ENCODE peak calls at places on chromosome 1, in nine cellular contexts. E is GM12865; B is heart right ventricle; F is natural killer cell; T is CD4-positive, alpha-beta T cell; S is GM23338; O is nephron progenitor cell; Q is mammary epithelial cell; R is OCI-LY7. K is an unnamed sample.

GRCh38 chr1:246602194-246602593 is 35.9 kb downstream of the CNST start:
- DNase-seq in E (peak; percentile 17), B (no peak), F (no peak), T (no peak), S (no peak), O (no peak), Q (no peak), R (no peak), K (no peak)

GRCh38 chr1:40829631-40830245 is 32.4 kb downstream of the CITED4 start:
- DNase-seq in E (no peak), B (no peak), F (no peak), T (no peak), S (no peak), O (no peak), Q (no peak), R (no peak), K (no peak)

GRCh38 chr1:52403566-52404115 is 582 bp downstream of the ORC1 start:
- DNase-seq in E (peak; percentile 84), B (no peak), F (peak; percentile 33), T (peak; percentile 33), S (peak; percentile 87), O (peak; percentile 6), Q (peak; percentile 79), R (peak; percentile 80), K (peak; percentile 64)

GRCh38 chr1:226223157-226223785 is at the start of gene MIXL1:
- DNase-seq in E (peak; percentile 18), B (no peak), F (no peak), T (no peak), S (peak; percentile 78), O (peak; percentile 70), Q (no peak), R (peak; percentile 38), K (peak; percentile 48)

GRCh38 chr1:243883551-243883950 is 33.5 kb upstream of the AKT3 start:
- DNase-seq in E (no peak), B (no peak), F (no peak), T (no peak), S (no peak), O (no peak), Q (peak; percentile 56), R (no peak), K (no peak)

GRCh38 chr1:204684206-204684536 is 1.4 kb downstream of the LRRN2 start:
- DNase-seq in E (no peak), B (no peak), F (no peak), T (no peak), S (peak; percentile 37), O (no peak), Q (no peak), R (no peak), K (no peak)

GRCh38 chr1:58785424-58786058 is 1.7 kb upstream of the JUN start:
- DNase-seq in E (peak; percentile 70), B (peak; percentile 45), F (peak; percentile 50), T (peak; percentile 11), S (peak; percentile 62), O (peak; percentile 40), Q (peak; percentile 90), R (peak; percentile 20), K (no peak)

GRCh38 chr1:110339427-110340206 is 440 bp downstream of the RBM15 start:
- DNase-seq in E (peak; percentile 83), B (peak; percentile 53), F (peak; percentile 71), T (peak; percentile 38), S (peak; percentile 76), O (peak; percentile 63), Q (no peak), R (peak; percentile 71), K (peak; percentile 44)

GRCh38 chr1:91440845-91441244 is 36.2 kb upstream of the HFM1 start:
- DNase-seq in E (peak; percentile 15), B (no peak), F (no peak), T (no peak), S (no peak), O (no peak), Q (no peak), R (peak; percentile 9), K (no peak)

GRCh38 chr1:159996653-159997052 is 35.1 kb downstream of the PIGM start:
- DNase-seq in E (no peak), B (no peak), F (no peak), T (no peak), S (no peak), O (no peak), Q (peak; percentile 83), R (no peak), K (no peak)

GRCh38 chr1:150235436-150235851 is 468 bp downstream of the ANP32E start:
- DNase-seq in E (no peak), B (peak; percentile 21), F (no peak), T (no peak), S (no peak), O (no peak), Q (no peak), R (peak; percentile 63), K (peak; percentile 39)
- TF ChIP-seq CTCF in E (no peak), B (no peak), F (no peak), T (no peak), S (no peak), O (no peak), Q (no peak), R (no peak), K (no peak)

GRCh38 chr1:174932587-174932986 is 67.2 kb upstream of the CACYBP start:
- DNase-seq in E (no peak), B (no peak), F (no peak), T (no peak), S (no peak), O (no peak), Q (no peak), R (no peak), K (no peak)
- TF ChIP-seq CTCF in E (no peak), B (no peak), F (no peak), T (no peak), S (no peak), O (no peak), Q (no peak), R (peak; percentile 30), K (no peak)

GRCh38 chr1:94852758-94853157 is 32.6 kb downstream of the SLC44A3 start:
- DNase-seq in E (no peak), B (no peak), F (no peak), T (no peak), S (no peak), O (no peak), Q (no peak), R (no peak), K (no peak)
- TF ChIP-seq CTCF in E (no peak), B (peak; percentile 15), F (no peak), T (no peak), S (no peak), O (no peak), Q (no peak), R (peak; percentile 20), K (no peak)

GRCh38 chr1:113976609-113977278 is 2.5 kb upstream of the OLFML3 start:
- DNase-seq in E (no peak), B (peak; percentile 19), F (no peak), T (no peak), S (peak; percentile 79), O (peak; percentile 37), Q (no peak), R (peak; percentile 30), K (no peak)
- TF ChIP-seq CTCF in E (peak; percentile 19), B (peak; percentile 43), F (peak; percentile 56), T (no peak), S (peak; percentile 55), O (peak; percentile 47), Q (peak; percentile 45), R (peak; percentile 67), K (peak; percentile 18)

GRCh38 chr1:85371021-85371420 is 93.9 kb downstream of the DDAH1 start:
- DNase-seq in E (no peak), B (no peak), F (no peak), T (no peak), S (no peak), O (no peak), Q (no peak), R (no peak), K (no peak)
- TF ChIP-seq CTCF in E (no peak), B (no peak), F (no peak), T (no peak), S (no peak), O (no peak), Q (no peak), R (no peak), K (no peak)

GRCh38 chr1:32240140-32240951 is 6.7 kb upstream of the FAM167B start:
- DNase-seq in E (peak; percentile 44), B (peak; percentile 68), F (peak; percentile 33), T (peak; percentile 74), S (peak; percentile 99), O (peak; percentile 86), Q (peak; percentile 30), R (peak; percentile 41), K (peak; percentile 45)
- TF ChIP-seq CTCF in E (peak; percentile 11), B (peak; percentile 29), F (no peak), T (peak; percentile 52), S (peak; percentile 43), O (no peak), Q (peak; percentile 8), R (peak; percentile 52), K (no peak)

DNA sequence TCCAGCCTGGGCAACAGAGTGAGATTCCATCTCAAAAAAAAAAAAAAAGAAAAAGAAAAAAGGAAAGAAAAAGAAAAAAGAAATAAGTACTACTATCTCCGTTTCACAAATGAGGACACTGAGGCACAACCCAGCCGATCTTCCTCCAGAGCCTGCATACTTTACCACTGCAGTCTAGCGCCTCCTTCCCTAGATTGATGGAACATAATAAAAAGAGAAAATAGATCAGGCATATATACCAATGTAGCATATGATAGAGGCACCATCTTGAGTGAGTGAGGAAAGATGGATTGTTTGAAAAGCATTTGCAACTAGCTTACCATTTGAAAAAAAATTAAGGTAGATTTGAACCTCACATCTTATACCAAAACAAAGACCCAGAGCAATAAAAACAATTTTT is 5.2 kb upstream of the DPM3 start:
- DNase-seq in E (no peak), B (no peak), F (no peak), T (no peak), S (peak; percentile 25), O (no peak), Q (no peak), R (no peak), K (no peak)
- TF ChIP-seq CTCF in E (no peak), B (no peak), F (no peak), T (no peak), S (peak; percentile 45), O (no peak), Q (no peak), R (peak; percentile 31), K (no peak)

DNA sequence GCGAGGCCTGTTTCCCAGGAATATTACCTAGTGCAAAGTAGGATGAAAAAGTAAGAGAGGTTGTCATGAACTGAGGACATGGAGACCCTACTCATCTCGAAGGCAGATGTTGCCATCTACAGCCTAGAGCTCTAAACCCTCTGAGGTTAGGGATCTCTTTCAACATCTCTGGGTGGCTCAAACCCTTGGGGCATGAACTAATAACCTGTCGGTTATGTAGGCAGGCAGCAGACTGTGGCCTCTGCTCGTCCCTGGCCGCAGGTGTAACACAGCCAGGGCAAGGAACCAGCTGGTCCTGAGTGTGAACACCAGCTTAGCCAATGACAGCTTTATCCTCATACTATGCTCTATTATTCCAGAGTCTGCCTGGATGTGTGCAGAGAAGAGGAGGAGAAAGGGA is 13.2 kb downstream of the CAPZB start:
- DNase-seq in E (no peak), B (no peak), F (no peak), T (no peak), S (no peak), O (no peak), Q (no peak), R (no peak), K (no peak)
- TF ChIP-seq CTCF in E (no peak), B (no peak), F (no peak), T (no peak), S (no peak), O (no peak), Q (no peak), R (no peak), K (no peak)

GRCh38 chr1:168069384-168069783 is 67.3 kb downstream of the GPR161 start:
- DNase-seq in E (no peak), B (no peak), F (no peak), T (no peak), S (no peak), O (no peak), Q (no peak), R (no peak), K (no peak)
- TF ChIP-seq CTCF in E (no peak), B (no peak), F (no peak), T (no peak), S (no peak), O (no peak), Q (no peak), R (no peak), K (no peak)